ENCODE peak calls at places on chromosomes 3 and 15, in five cellular contexts. V is A549, W is breast epithelium, D is HCT116, B is tibial nerve. P is an unnamed sample. For H3K4me1, the result is how much of the 10 kb centered on the place peaks cover.

GRCh38 chr15:27770769-27771554 is 328.2 kb downstream of the OCA2 start:
- DNase-seq in B (no peak), V (no peak), D (no peak), W (no peak), P (no peak)

GRCh38 chr3:187738400-187739124 is 6.7 kb downstream of the BCL6 start:
- DNase-seq in D (peak), B (peak), W (peak), V (peak), P (peak)

GRCh38 chr3:157700405-157700804 is 197.2 kb upstream of the VEPH1 start:
- DNase-seq in W (no peak), D (peak), B (no peak), V (no peak), P (no peak)

GRCh38 chr3:156166808-156167207 is 46.4 kb downstream of the KCNAB1 start:
- DNase-seq in D (no peak), V (no peak), B (no peak), W (no peak), P (no peak)

GRCh38 chr3:12445523-12446240 is 38.6 kb upstream of the TSEN2 start:
- DNase-seq in W (no peak), D (no peak), V (no peak), B (no peak), P (no peak)

GRCh38 chr3:106809633-106810460 is 567.4 kb upstream of the CCDC54 start:
- DNase-seq in V (no peak), B (no peak), W (no peak), D (no peak), P (no peak)

GRCh38 chr3:196241704-196242103 is 25.4 kb downstream of the SLC51A start:
- DNase-seq in W (no peak), V (no peak), D (no peak), B (no peak), P (no peak)

GRCh38 chr3:177443469-177443868 is 246.2 kb upstream of the TBL1XR1 start:
- DNase-seq in W (peak), B (no peak), D (peak), V (no peak), P (no peak)

GRCh38 chr3:125647318-125648014 is 52.2 kb upstream of the OSBPL11 start:
- DNase-seq in B (no peak), D (peak), W (no peak), V (no peak), P (peak)

GRCh38 chr3:47850062-47850802 is 47.3 kb downstream of the DHX30 start:
- DNase-seq in B (no peak), W (no peak), V (no peak), D (no peak), P (no peak)

GRCh38 chr15:45442497-45443135 is 64.3 kb upstream of the GATM start:
- DNase-seq in D (no peak), W (no peak), V (no peak), B (no peak), P (no peak)

GRCh38 chr15:86650084-86650483 is 570.4 kb downstream of the AGBL1 start:
- DNase-seq in W (no peak), B (no peak), D (no peak), V (peak), P (no peak)

GRCh38 chr15:31758126-31758525 is 272.2 kb upstream of the CHRNA7 start:
- DNase-seq in W (peak), V (peak), D (peak), B (peak), P (peak)

GRCh38 chr15:57544840-57545239 is 46.9 kb upstream of the MYZAP start:
- DNase-seq in V (no peak), B (no peak), D (no peak), W (no peak), P (no peak)

GRCh38 chr3:16288664-16289063 is 23.7 kb downstream of the OXNAD1 start:
- DNase-seq in D (no peak), B (no peak), W (no peak), V (no peak), P (no peak)

GRCh38 chr3:25576836-25577454 is 87.8 kb downstream of the TOP2B start:
- DNase-seq in B (no peak), W (no peak), D (no peak), V (no peak), P (no peak)

GRCh38 chr15:77944002-77944867 is 133.3 kb downstream of the TBC1D2B start:
- DNase-seq in B (peak), V (no peak), W (peak), D (peak), P (peak)

GRCh38 chr3:79960594-79960993 is 192.8 kb upstream of the ROBO1 start:
- DNase-seq in D (no peak), V (no peak), B (no peak), W (no peak), P (no peak)

GRCh38 chr15:40787344-40787841 is 17.6 kb downstream of the C15orf62 start:
- DNase-seq in W (peak), V (no peak), D (peak), B (no peak), P (peak)

GRCh38 chr3:167406876-167407492 is 26.9 kb upstream of the ZBBX start:
- DNase-seq in V (peak), W (no peak), D (peak), B (no peak), P (peak)

GRCh38 chr3:150147776-150148175 is 177.1 kb upstream of the PFN2 start:
- DNase-seq in V (no peak), B (no peak), D (no peak), W (no peak), P (no peak)

GRCh38 chr3:46695962-46696922 is 2.8 kb upstream of the ALS2CL start:
- DNase-seq in D (no peak), B (no peak), W (no peak), V (no peak), P (no peak)

GRCh38 chr3:24460974-24461373 is 33.7 kb downstream of the THRB start:
- DNase-seq in W (no peak), B (no peak), D (no peak), V (no peak), P (no peak)

GRCh38 chr3:36991147-36991546 is 1.8 kb downstream of the EPM2AIP1 start:
- DNase-seq in V (no peak), B (no peak), D (no peak), W (no peak), P (no peak)

GRCh38 chr3:119380697-119381096 is 82.7 kb downstream of the TMEM39A start:
- DNase-seq in D (peak), W (no peak), V (no peak), B (no peak), P (no peak)

GRCh38 chr3:12541625-12542024 is 3.7 kb downstream of the MKRN2OS start:
- DNase-seq in D (no peak), W (no peak), B (no peak), V (no peak), P (no peak)

GRCh38 chr3:89116486-89116885 is 9.1 kb downstream of the EPHA3 start:
- DNase-seq in B (no peak), D (no peak), W (no peak), V (no peak), P (no peak)

GRCh38 chr3:89113344-89113743 is 5.9 kb downstream of the EPHA3 start:
- DNase-seq in B (no peak), D (no peak), W (no peak), V (no peak), P (no peak)

GRCh38 chr3:89114841-89115223 is 7.4 kb downstream of the EPHA3 start:
- DNase-seq in B (no peak), W (no peak), V (no peak), D (no peak), P (no peak)

GRCh38 chr3:89113887-89114840 is 6.7 kb downstream of the EPHA3 start:
- DNase-seq in B (peak), V (no peak), D (no peak), W (peak), P (peak)
- TF ChIP-seq CTCF in B (peak), V (peak), D (no peak), W (peak), P (peak)

GRCh38 chr3:134368751-134369105 is 5.5 kb downstream of the AMOTL2 start:
- DNase-seq in B (no peak), D (no peak), V (no peak), W (peak), P (no peak)
- TF ChIP-seq POLR2A in B (no peak), D (no peak), V (no peak), W (no peak), P (no peak)

DNA sequence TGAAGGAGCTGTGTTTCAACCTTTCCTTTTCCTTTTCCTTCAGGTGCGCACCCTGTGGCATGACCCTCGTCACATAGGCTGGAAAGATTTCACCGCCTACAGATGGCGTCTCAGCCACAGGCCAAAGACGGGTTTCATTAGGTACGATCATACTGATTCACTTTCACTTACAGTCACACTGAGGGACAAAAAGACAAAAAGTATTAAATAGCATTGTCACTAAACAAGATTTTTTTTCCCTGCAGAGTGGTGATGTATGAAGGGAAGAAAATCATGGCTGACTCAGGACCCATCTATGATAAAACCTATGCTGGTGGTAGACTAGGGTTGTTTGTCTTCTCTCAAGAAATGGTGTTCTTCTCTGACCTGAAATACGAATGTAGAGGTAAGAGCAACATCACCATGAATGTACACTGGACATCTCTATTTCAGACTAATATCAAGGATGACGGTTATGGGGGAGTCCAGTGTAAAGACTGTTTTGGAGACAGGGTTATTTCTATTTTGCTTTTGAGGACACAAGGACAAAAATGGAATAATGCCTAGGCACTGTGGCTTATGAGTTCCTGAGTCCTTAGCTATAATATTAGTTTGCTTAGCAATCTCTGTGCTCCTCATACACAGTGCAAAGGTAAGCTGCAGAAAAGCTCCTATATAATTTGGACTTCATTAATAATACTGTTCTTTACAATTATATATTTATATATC is 13.3 kb downstream of the THBS1 start:
- DNase-seq in W (no peak), V (no peak), B (no peak), D (no peak), P (peak)
- H3K4me1 ChIP-seq in W (under half), V (under half), B (under half), D (under half), P (under half)

DNA sequence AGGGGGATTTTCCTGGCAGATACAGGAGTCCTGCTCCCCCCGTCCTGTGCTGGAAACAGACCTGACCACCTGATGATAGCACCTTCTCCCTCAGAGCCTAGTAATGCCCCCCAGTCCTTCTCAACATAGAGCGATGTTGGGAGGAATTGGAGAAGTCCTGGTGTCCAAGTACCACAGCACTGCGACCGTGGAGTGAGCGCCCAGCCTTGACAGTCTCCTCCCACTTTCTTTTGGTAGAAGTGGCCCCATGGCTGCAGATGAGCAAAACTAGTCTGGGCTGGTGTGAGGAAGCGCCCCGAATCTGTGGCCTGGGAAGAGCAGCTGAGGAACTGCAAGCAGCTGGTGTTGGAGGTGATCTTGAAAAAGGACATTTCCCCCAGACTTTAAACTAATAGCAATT is 121.6 kb downstream of the CACNA2D3 start:
- DNase-seq in V (no peak), W (no peak), B (no peak), D (no peak), P (no peak)
- TF ChIP-seq CTCF in V (no peak), W (no peak), B (no peak), D (no peak), P (no peak)

GRCh38 chr3:52056968-52057805 is 816 bp upstream of the DUSP7 start:
- DNase-seq in V (peak), B (peak), W (peak), D (peak), P (peak)
- TF ChIP-seq POLR2A in V (no peak), B (peak), W (no peak), D (no peak), P (peak)

GRCh38 chr3:72412557-72412956 is 435.7 kb downstream of the SHQ1 start:
- DNase-seq in W (no peak), B (no peak), V (no peak), D (no peak), P (no peak)
- H3K4me1 ChIP-seq in W (under half), B (under half), V (under half), D (under half), P (under half)

GRCh38 chr3:173912126-173912525 is 514.6 kb downstream of the NLGN1 start:
- DNase-seq in V (no peak), B (no peak), D (no peak), W (no peak), P (no peak)

GRCh38 chr3:173913985-173914421 is 516.5 kb downstream of the NLGN1 start:
- DNase-seq in D (no peak), V (no peak), W (no peak), B (no peak), P (no peak)

GRCh38 chr3:173916799-173917198 is 519.3 kb downstream of the NLGN1 start:
- DNase-seq in W (no peak), D (no peak), V (no peak), B (no peak), P (no peak)

GRCh38 chr3:173913397-173913796 is 515.9 kb downstream of the NLGN1 start:
- DNase-seq in D (no peak), V (no peak), B (no peak), W (no peak), P (no peak)

GRCh38 chr3:173911446-173911845 is 513.9 kb downstream of the NLGN1 start:
- DNase-seq in B (no peak), D (no peak), V (no peak), W (no peak), P (no peak)
- TF ChIP-seq CTCF in B (no peak), D (no peak), V (no peak), W (no peak), P (no peak)

GRCh38 chr3:3126477-3127431 is at the start of gene TRNT1:
- DNase-seq in W (peak), V (peak), B (peak), D (peak), P (peak)
- TF ChIP-seq POLR2A in W (peak), V (peak), B (peak), D (peak), P (peak)